ENCODE peak calls at places on chromosome 9, in six cellular contexts. M, K, R, L, V and G are unnamed samples.

GRCh38 chr9:89996717-89997116 is 391.9 kb downstream of the GADD45G start:
- DNase-seq in M (no peak), K (peak), R (no peak), L (no peak), V (no peak), G (no peak)

GRCh38 chr9:136968333-136969127 is 8.8 kb upstream of the PTGDS start:
- DNase-seq in M (no peak), K (no peak), R (no peak), L (no peak), V (no peak), G (no peak)

GRCh38 chr9:121944741-121945191 is 148.3 kb downstream of the TTLL11 start:
- DNase-seq in M (no peak), K (no peak), R (no peak), L (peak), V (no peak), G (peak)

GRCh38 chr9:111066427-111066826 is 28.2 kb upstream of the LPAR1 start:
- DNase-seq in M (no peak), K (no peak), R (no peak), L (peak), V (no peak), G (peak)

GRCh38 chr9:90333226-90333625 is 309.4 kb downstream of the DIRAS2 start:
- DNase-seq in M (no peak), K (peak), R (no peak), L (no peak), V (no peak), G (no peak)

GRCh38 chr9:137296214-137297059 is 5.6 kb downstream of the NRARP start:
- DNase-seq in M (peak), K (no peak), R (no peak), L (no peak), V (no peak), G (no peak)

GRCh38 chr9:137721479-137721878 is 102.7 kb downstream of the EHMT1 start:
- DNase-seq in M (no peak), K (no peak), R (no peak), L (no peak), V (no peak), G (no peak)

GRCh38 chr9:4299006-4299795 is 667 bp downstream of the GLIS3 start:
- DNase-seq in M (peak), K (peak), R (peak), L (peak), V (peak), G (no peak)

GRCh38 chr9:69389437-69389995 is 64.5 kb downstream of the ENTREP1 start:
- DNase-seq in M (no peak), K (no peak), R (peak), L (no peak), V (peak), G (no peak)

GRCh38 chr9:35010351-35010958 is 20.9 kb downstream of the DNAJB5 start:
- DNase-seq in M (no peak), K (no peak), R (no peak), L (no peak), V (no peak), G (no peak)

GRCh38 chr9:20065076-20065475 is 276.2 kb upstream of the SLC24A2 start:
- DNase-seq in M (no peak), K (no peak), R (no peak), L (no peak), V (no peak), G (no peak)

GRCh38 chr9:13014484-13014883 is 239.7 kb downstream of the LURAP1L start:
- DNase-seq in M (no peak), K (no peak), R (no peak), L (peak), V (no peak), G (no peak)

GRCh38 chr9:112433715-112434392 is 52.8 kb upstream of the KIAA1958 start:
- DNase-seq in M (no peak), K (no peak), R (no peak), L (no peak), V (no peak), G (no peak)

GRCh38 chr9:123322771-123323481 is 33.1 kb upstream of the CRB2 start:
- DNase-seq in M (no peak), K (no peak), R (no peak), L (no peak), V (no peak), G (no peak)

GRCh38 chr9:112572416-112572815 is 85.8 kb downstream of the KIAA1958 start:
- DNase-seq in M (no peak), K (no peak), R (no peak), L (no peak), V (no peak), G (no peak)

GRCh38 chr9:131394464-131395026 is 659 bp downstream of the PRRC2B start:
- DNase-seq in M (peak), K (peak), R (no peak), L (peak), V (peak), G (no peak)

GRCh38 chr9:16289639-16290038 is 580.8 kb downstream of the BNC2 start:
- DNase-seq in M (no peak), K (no peak), R (no peak), L (no peak), V (no peak), G (no peak)

GRCh38 chr9:83489961-83490360 is 48.2 kb downstream of the FRMD3 start:
- DNase-seq in M (no peak), K (no peak), R (no peak), L (no peak), V (no peak), G (no peak)

GRCh38 chr9:4420351-4420750 is 69.9 kb upstream of the SLC1A1 start:
- DNase-seq in M (no peak), K (no peak), R (no peak), L (no peak), V (no peak), G (no peak)

GRCh38 chr9:98271479-98271878 is 16.0 kb upstream of the TBC1D2 start:
- DNase-seq in M (no peak), K (no peak), R (no peak), L (no peak), V (peak), G (no peak)

GRCh38 chr9:116000748-116001329 is 152.8 kb upstream of the PAPPA start:
- DNase-seq in M (no peak), K (peak), R (no peak), L (no peak), V (peak), G (no peak)

GRCh38 chr9:23769307-23769935 is 56.6 kb downstream of the ELAVL2 start:
- DNase-seq in M (no peak), K (no peak), R (no peak), L (peak), V (peak), G (peak)

GRCh38 chr9:20989923-20990341 is 41.5 kb downstream of the HACD4 start:
- DNase-seq in M (peak), K (no peak), R (no peak), L (no peak), V (no peak), G (no peak)